ENCODE peak calls at places on chromosome 17, in seven cellular contexts. One of them, this sample, is unnamed.

GRCh38 chr17:47730681-47731080 is 2.4 kb upstream of the TBX21 start:
- DNase-seq in mucosa of gallbladder: no peak
- DNase-seq in H7: no peak
- DNase-seq in SHP77: no peak
- DNase-seq in pancreas: no peak
- DNase-seq in non-pigmented ciliary epithelial cell: no peak
- DNase-seq in amygdala: no peak
- DNase-seq in this sample: peak; percentile 21

GRCh38 chr17:49901460-49902331 is 53.8 kb upstream of the TAC4 start:
- DNase-seq in mucosa of gallbladder: no peak
- DNase-seq in non-pigmented ciliary epithelial cell: no peak
- DNase-seq in pancreas: peak; percentile 43
- DNase-seq in H7: peak; percentile 83
- DNase-seq in SHP77: no peak
- DNase-seq in amygdala: no peak
- DNase-seq in this sample: peak; percentile 79

GRCh38 chr17:82241183-82241925 is 12.5 kb downstream of the SLC16A3 start:
- DNase-seq in H7: peak; percentile 47
- DNase-seq in non-pigmented ciliary epithelial cell: no peak
- DNase-seq in mucosa of gallbladder: peak; percentile 80
- DNase-seq in pancreas: peak; percentile 56
- DNase-seq in SHP77: no peak
- DNase-seq in amygdala: peak; percentile 72
- DNase-seq in this sample: peak; percentile 76

GRCh38 chr17:66494023-66494803 is 191.8 kb downstream of the PRKCA start:
- DNase-seq in SHP77: no peak
- DNase-seq in non-pigmented ciliary epithelial cell: peak; percentile 80
- DNase-seq in amygdala: no peak
- DNase-seq in mucosa of gallbladder: no peak
- DNase-seq in H7: no peak
- DNase-seq in pancreas: no peak
- DNase-seq in this sample: no peak

GRCh38 chr17:38632334-38632733 is 26.6 kb upstream of the SRCIN1 start:
- DNase-seq in H7: no peak
- DNase-seq in mucosa of gallbladder: no peak
- DNase-seq in non-pigmented ciliary epithelial cell: no peak
- DNase-seq in pancreas: no peak
- DNase-seq in amygdala: no peak
- DNase-seq in SHP77: no peak
- DNase-seq in this sample: no peak

GRCh38 chr17:18224053-18224427 is 1.4 kb upstream of the LLGL1 start:
- DNase-seq in non-pigmented ciliary epithelial cell: no peak
- DNase-seq in amygdala: no peak
- DNase-seq in pancreas: no peak
- DNase-seq in mucosa of gallbladder: no peak
- DNase-seq in SHP77: no peak
- DNase-seq in H7: no peak
- DNase-seq in this sample: no peak

GRCh38 chr17:47703191-47703591 is 9.2 kb downstream of the TBKBP1 start:
- DNase-seq in non-pigmented ciliary epithelial cell: no peak
- DNase-seq in SHP77: no peak
- DNase-seq in mucosa of gallbladder: no peak
- DNase-seq in H7: no peak
- DNase-seq in pancreas: no peak
- DNase-seq in amygdala: no peak
- DNase-seq in this sample: no peak

GRCh38 chr17:45907720-45908395 is 13.5 kb downstream of the MAPT start:
- DNase-seq in amygdala: no peak
- DNase-seq in SHP77: no peak
- DNase-seq in H7: no peak
- DNase-seq in mucosa of gallbladder: no peak
- DNase-seq in non-pigmented ciliary epithelial cell: no peak
- DNase-seq in pancreas: no peak
- DNase-seq in this sample: no peak

GRCh38 chr17:1976000-1976682 is 49.0 kb downstream of the RTN4RL1 start:
- DNase-seq in SHP77: no peak
- DNase-seq in non-pigmented ciliary epithelial cell: no peak
- DNase-seq in pancreas: no peak
- DNase-seq in amygdala: no peak
- DNase-seq in mucosa of gallbladder: no peak
- DNase-seq in H7: no peak
- DNase-seq in this sample: no peak

GRCh38 chr17:68314916-68315535 is 23.7 kb downstream of the ARSG start:
- DNase-seq in H7: no peak
- DNase-seq in pancreas: no peak
- DNase-seq in SHP77: no peak
- DNase-seq in non-pigmented ciliary epithelial cell: no peak
- DNase-seq in mucosa of gallbladder: peak; percentile 34
- DNase-seq in amygdala: peak; percentile 1
- DNase-seq in this sample: no peak

GRCh38 chr17:81515530-81516041 is 3.0 kb upstream of the ACTG1 start:
- DNase-seq in pancreas: peak; percentile 47
- DNase-seq in non-pigmented ciliary epithelial cell: no peak
- DNase-seq in mucosa of gallbladder: no peak
- DNase-seq in H7: peak; percentile 65
- DNase-seq in amygdala: no peak
- DNase-seq in SHP77: no peak
- DNase-seq in this sample: peak; percentile 64

GRCh38 chr17:32496348-32497078 is 9.7 kb downstream of the CDK5R1 start:
- DNase-seq in H7: peak; percentile 37
- DNase-seq in mucosa of gallbladder: no peak
- DNase-seq in non-pigmented ciliary epithelial cell: no peak
- DNase-seq in SHP77: no peak
- DNase-seq in amygdala: no peak
- DNase-seq in pancreas: no peak
- DNase-seq in this sample: no peak

GRCh38 chr17:33218657-33219298 is 74.3 kb downstream of the ASIC2 start:
- DNase-seq in amygdala: peak; percentile 12
- DNase-seq in non-pigmented ciliary epithelial cell: no peak
- DNase-seq in H7: no peak
- DNase-seq in mucosa of gallbladder: no peak
- DNase-seq in SHP77: no peak
- DNase-seq in pancreas: no peak
- DNase-seq in this sample: no peak

GRCh38 chr17:65433157-65433556 is 128.3 kb downstream of the AXIN2 start:
- DNase-seq in pancreas: no peak
- DNase-seq in non-pigmented ciliary epithelial cell: no peak
- DNase-seq in H7: no peak
- DNase-seq in SHP77: no peak
- DNase-seq in mucosa of gallbladder: no peak
- DNase-seq in amygdala: no peak
- DNase-seq in this sample: no peak

GRCh38 chr17:9268546-9268945 is 247.2 kb downstream of the NTN1 start:
- DNase-seq in amygdala: no peak
- DNase-seq in SHP77: no peak
- DNase-seq in H7: no peak
- DNase-seq in pancreas: no peak
- DNase-seq in mucosa of gallbladder: no peak
- DNase-seq in non-pigmented ciliary epithelial cell: no peak
- DNase-seq in this sample: no peak

GRCh38 chr17:48818361-48818841 is 1.4 kb upstream of the TTLL6 start:
- DNase-seq in SHP77: peak; percentile 66
- DNase-seq in H7: peak; percentile 86
- DNase-seq in non-pigmented ciliary epithelial cell: no peak
- DNase-seq in mucosa of gallbladder: no peak
- DNase-seq in amygdala: no peak
- DNase-seq in pancreas: no peak
- DNase-seq in this sample: peak; percentile 32

GRCh38 chr17:73998246-73999220 is 204.9 kb upstream of the RPL38 start:
- DNase-seq in non-pigmented ciliary epithelial cell: no peak
- DNase-seq in H7: peak; percentile 91
- DNase-seq in SHP77: peak; percentile 70
- DNase-seq in mucosa of gallbladder: peak; percentile 65
- DNase-seq in amygdala: no peak
- DNase-seq in pancreas: peak; percentile 76
- DNase-seq in this sample: peak; percentile 82

GRCh38 chr17:37098910-37099664 is 150.3 kb downstream of the AATF start:
- DNase-seq in amygdala: no peak
- DNase-seq in mucosa of gallbladder: no peak
- DNase-seq in H7: no peak
- DNase-seq in SHP77: no peak
- DNase-seq in pancreas: no peak
- DNase-seq in non-pigmented ciliary epithelial cell: no peak
- DNase-seq in this sample: no peak

GRCh38 chr17:56441331-56441730 is 152.2 kb upstream of the NOG start:
- DNase-seq in amygdala: no peak
- DNase-seq in non-pigmented ciliary epithelial cell: peak; percentile 27
- DNase-seq in H7: no peak
- DNase-seq in mucosa of gallbladder: no peak
- DNase-seq in SHP77: no peak
- DNase-seq in pancreas: no peak
- DNase-seq in this sample: no peak

GRCh38 chr17:34981538-34982241 is 1.4 kb downstream of the LIG3 start:
- DNase-seq in H7: peak; percentile 4
- DNase-seq in pancreas: no peak
- DNase-seq in mucosa of gallbladder: no peak
- DNase-seq in amygdala: no peak
- DNase-seq in non-pigmented ciliary epithelial cell: no peak
- DNase-seq in SHP77: no peak
- DNase-seq in this sample: peak; percentile 37

GRCh38 chr17:29291163-29291752 is 2.7 kb downstream of the NUFIP2 start:
- DNase-seq in H7: peak; percentile 50
- DNase-seq in amygdala: peak; percentile 42
- DNase-seq in mucosa of gallbladder: peak; percentile 32
- DNase-seq in non-pigmented ciliary epithelial cell: peak; percentile 24
- DNase-seq in SHP77: peak; percentile 65
- DNase-seq in pancreas: no peak
- DNase-seq in this sample: peak; percentile 50

GRCh38 chr17:46878055-46878454 is 26.7 kb downstream of the WNT9B start:
- DNase-seq in H7: no peak
- DNase-seq in non-pigmented ciliary epithelial cell: no peak
- DNase-seq in amygdala: peak; percentile 41
- DNase-seq in SHP77: no peak
- DNase-seq in pancreas: no peak
- DNase-seq in mucosa of gallbladder: no peak
- DNase-seq in this sample: no peak

GRCh38 chr17:41959030-41959335 is 7.6 kb upstream of the CNP start:
- DNase-seq in pancreas: no peak
- DNase-seq in H7: peak; percentile 56
- DNase-seq in mucosa of gallbladder: no peak
- DNase-seq in non-pigmented ciliary epithelial cell: no peak
- DNase-seq in SHP77: no peak
- DNase-seq in amygdala: no peak
- DNase-seq in this sample: no peak

GRCh38 chr17:10652984-10653680 is 4.0 kb downstream of the MYH3 start:
- DNase-seq in pancreas: no peak
- DNase-seq in non-pigmented ciliary epithelial cell: no peak
- DNase-seq in SHP77: no peak
- DNase-seq in H7: peak; percentile 6
- DNase-seq in mucosa of gallbladder: no peak
- DNase-seq in amygdala: no peak
- DNase-seq in this sample: no peak

GRCh38 chr17:17495448-17496188 is 577 bp downstream of the RASD1 start:
- DNase-seq in amygdala: no peak
- DNase-seq in H7: peak; percentile 85
- DNase-seq in non-pigmented ciliary epithelial cell: no peak
- DNase-seq in pancreas: peak; percentile 43
- DNase-seq in mucosa of gallbladder: no peak
- DNase-seq in SHP77: peak; percentile 74
- DNase-seq in this sample: no peak

This sample was measured in SK-N-SH.